ENCODE peak calls at places on chromosomes 13 and 19, in ten cellular contexts. K is tibial nerve, C is ovary, Z is right lobe of liver, R is adrenal gland, G is esophagus muscularis mucosa, J is stomach, T is heart left ventricle, A is transverse colon, I is upper lobe of left lung. E is an unnamed sample.

GRCh38 chr19:17942181-17942580 is 9.4 kb downstream of the CCDC124 start:
- DNase-seq in K (no peak), C (no peak), Z (no peak), R (no peak), G (no peak), J (no peak), T (no peak), A (no peak), I (no peak), E (no peak)

GRCh38 chr19:572891-573825 is 762 bp downstream of the BSG start:
- DNase-seq in K (no peak), C (peak; percentile 62), Z (peak; percentile 77), R (peak; percentile 74), G (no peak), J (peak; percentile 57), T (peak; percentile 71), A (peak; percentile 64), I (peak; percentile 62), E (no peak)

GRCh38 chr19:38564981-38565685 is 52.6 kb downstream of the MAP4K1 start:
- DNase-seq in K (no peak), C (no peak), Z (no peak), R (no peak), G (no peak), J (no peak), T (no peak), A (no peak), I (no peak), E (no peak)

GRCh38 chr19:18450934-18451836 is 13.3 kb upstream of the ISYNA1 start:
- DNase-seq in K (peak; percentile 95), C (peak; percentile 84), Z (peak; percentile 84), R (peak; percentile 93), G (peak; percentile 96), J (peak; percentile 91), T (peak; percentile 90), A (peak; percentile 90), I (peak; percentile 83), E (peak; percentile 84)

GRCh38 chr13:76380436-76381065 is 505.7 kb downstream of the KCTD12 start:
- DNase-seq in K (no peak), C (no peak), Z (no peak), R (no peak), G (no peak), J (no peak), T (no peak), A (no peak), I (no peak), E (no peak)

GRCh38 chr13:110560606-110561334 is 752 bp downstream of the RAB20 start:
- DNase-seq in K (no peak), C (no peak), Z (peak; percentile 68), R (peak; percentile 70), G (no peak), J (peak; percentile 57), T (peak; percentile 58), A (peak; percentile 38), I (peak; percentile 58), E (no peak)

GRCh38 chr19:3440082-3440481 is 40.2 kb downstream of the SMIM24 start:
- DNase-seq in K (peak; percentile 50), C (no peak), Z (peak; percentile 77), R (no peak), G (no peak), J (peak; percentile 57), T (no peak), A (peak; percentile 69), I (peak; percentile 53), E (peak; percentile 77)

GRCh38 chr13:109569938-109570711 is 216.3 kb downstream of the IRS2 start:
- DNase-seq in K (no peak), C (peak; percentile 33), Z (no peak), R (no peak), G (no peak), J (peak; percentile 44), T (no peak), A (no peak), I (no peak), E (no peak)

GRCh38 chr19:12872941-12873890 is 8.0 kb downstream of the DNASE2 start:
- DNase-seq in K (no peak), C (peak; percentile 65), Z (peak; percentile 75), R (peak; percentile 95), G (no peak), J (peak; percentile 88), T (peak; percentile 46), A (peak; percentile 66), I (peak; percentile 81), E (peak; percentile 63)

GRCh38 chr13:74288361-74288911 is 154.2 kb upstream of the KLF12 start:
- DNase-seq in K (no peak), C (no peak), Z (peak; percentile 65), R (no peak), G (no peak), J (peak; percentile 33), T (peak; percentile 51), A (peak; percentile 49), I (peak; percentile 26), E (no peak)

GRCh38 chr19:2540646-2541454 is 64.9 kb downstream of the GADD45B start:
- DNase-seq in K (peak; percentile 78), C (peak; percentile 83), Z (peak; percentile 87), R (peak; percentile 88), G (peak; percentile 97), J (peak; percentile 89), T (peak; percentile 94), A (peak; percentile 82), I (peak; percentile 93), E (peak; percentile 92)

GRCh38 chr19:6501740-6502648 is at the start of gene TUBB4A:
- DNase-seq in K (no peak), C (no peak), Z (no peak), R (peak; percentile 64), G (no peak), J (no peak), T (peak; percentile 32), A (peak; percentile 28), I (no peak), E (no peak)
- TF ChIP-seq POLR2A in K (no peak), C (no peak), Z (no peak), R (peak; percentile 73), G (no peak), J (no peak), T (no peak), A (no peak), I (no peak), E (no peak)

DNA sequence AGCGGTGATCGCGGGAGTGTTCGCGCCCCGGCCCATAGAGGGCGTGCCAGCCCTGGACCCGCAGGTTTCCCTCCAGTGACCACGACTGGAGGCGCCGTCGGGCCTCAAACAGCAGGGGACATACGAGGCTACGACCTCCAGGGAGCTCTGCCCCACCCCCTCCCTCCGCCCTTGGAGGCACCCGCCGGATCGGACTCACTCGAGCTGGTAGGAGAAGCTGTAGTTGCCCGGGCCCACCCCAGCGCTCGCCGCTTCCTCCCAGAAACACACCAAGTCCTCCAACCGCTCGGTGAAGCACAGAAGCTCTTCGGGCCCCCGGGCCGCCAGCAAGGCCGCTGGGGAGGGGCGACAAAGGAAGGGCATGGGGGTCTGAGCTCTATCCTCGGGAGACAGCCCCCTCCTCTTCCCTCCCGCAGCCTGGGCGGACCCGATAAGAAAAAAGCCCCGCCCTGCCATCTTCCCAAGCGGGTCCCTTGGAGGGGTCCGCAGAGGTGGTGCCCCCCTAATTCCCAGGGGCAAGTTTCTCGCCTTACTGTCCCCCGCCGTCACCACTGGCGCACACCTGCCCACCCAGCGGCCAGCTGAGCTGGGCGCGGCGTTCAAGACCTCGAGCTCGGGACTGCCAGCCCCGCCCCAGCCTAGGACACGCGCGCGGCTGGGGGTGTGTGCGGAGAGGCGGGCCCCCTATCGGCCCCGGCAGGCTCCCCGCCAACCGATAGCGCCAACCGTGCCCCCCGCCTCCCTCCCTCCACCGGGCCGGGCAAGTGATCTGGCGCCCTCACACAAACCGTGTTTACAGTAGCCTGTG is 1.0 kb downstream of the EPOR start:
- DNase-seq in K (peak; percentile 14), C (no peak), Z (peak; percentile 72), R (peak; percentile 77), G (no peak), J (peak; percentile 71), T (peak; percentile 70), A (peak; percentile 64), I (peak; percentile 81), E (no peak)
- TF ChIP-seq POLR2A in K (no peak), C (no peak), Z (no peak), R (peak; percentile 21), G (no peak), J (no peak), T (no peak), A (no peak), I (peak; percentile 8), E (no peak)

GRCh38 chr19:10283786-10284540 is 2.8 kb upstream of the ICAM4 start:
- DNase-seq in K (no peak), C (no peak), Z (no peak), R (no peak), G (no peak), J (no peak), T (no peak), A (no peak), I (peak; percentile 51), E (no peak)

GRCh38 chr19:10283301-10283733 is 3.4 kb upstream of the ICAM4 start:
- DNase-seq in K (no peak), C (no peak), Z (peak; percentile 46), R (no peak), G (no peak), J (no peak), T (no peak), A (no peak), I (peak; percentile 60), E (no peak)

GRCh38 chr19:10277795-10278583 is 7.1 kb downstream of the ICAM1 start:
- DNase-seq in K (no peak), C (no peak), Z (no peak), R (no peak), G (no peak), J (no peak), T (no peak), A (no peak), I (no peak), E (no peak)

GRCh38 chr19:10278935-10279334 is 7.8 kb upstream of the ICAM4 start:
- DNase-seq in K (no peak), C (no peak), Z (no peak), R (no peak), G (no peak), J (no peak), T (no peak), A (no peak), I (no peak), E (no peak)

GRCh38 chr19:10279737-10280442 is 6.9 kb upstream of the ICAM4 start:
- DNase-seq in K (no peak), C (no peak), Z (no peak), R (no peak), G (no peak), J (no peak), T (no peak), A (no peak), I (peak; percentile 35), E (no peak)
- TF ChIP-seq POLR2A in K (no peak), C (no peak), Z (no peak), R (no peak), G (no peak), J (no peak), T (no peak), A (no peak), I (no peak), E (no peak)

DNA sequence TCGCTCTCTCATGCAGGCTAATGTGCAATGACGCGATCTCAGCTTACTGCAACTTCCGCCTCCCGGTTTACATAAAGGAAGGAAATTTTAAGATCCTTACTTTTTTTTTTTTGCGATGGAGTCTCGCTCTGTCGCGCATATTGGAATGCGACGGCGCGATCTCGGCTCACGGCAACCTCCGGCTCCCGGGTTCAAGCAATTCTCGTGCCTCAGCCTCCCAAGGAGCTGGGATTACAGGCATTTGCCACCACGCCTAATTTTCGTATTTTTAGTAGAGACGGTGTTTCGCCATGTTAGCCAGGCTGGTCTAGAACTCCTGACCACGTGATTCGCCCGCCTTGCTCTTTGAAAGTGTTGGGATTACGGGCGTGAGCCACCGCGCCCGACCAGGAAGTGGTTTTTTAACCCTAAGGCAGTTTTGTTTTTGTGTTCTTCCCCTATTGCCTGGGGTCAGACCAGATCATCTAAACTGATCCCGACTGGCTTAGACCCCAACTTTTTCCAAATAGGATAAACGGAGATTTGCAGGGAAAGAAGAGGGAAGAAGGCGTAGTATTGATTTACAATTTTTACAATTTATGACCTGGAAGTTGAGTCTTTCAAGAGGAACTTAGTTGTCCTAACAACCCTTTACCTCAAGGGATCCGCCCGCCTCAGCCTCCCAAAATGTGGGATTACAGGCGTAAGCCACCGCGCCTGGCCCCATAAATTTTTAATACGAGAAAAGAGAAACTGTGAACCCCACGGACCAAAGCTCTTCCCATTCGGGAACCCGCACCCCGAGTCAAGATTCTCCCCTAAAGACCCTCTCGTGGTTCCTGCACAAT is 142.0 kb downstream of the ZNF737 start:
- DNase-seq in K (peak; percentile 61), C (peak; percentile 42), Z (peak; percentile 45), R (peak; percentile 72), G (no peak), J (peak; percentile 56), T (peak; percentile 54), A (peak; percentile 44), I (peak; percentile 73), E (no peak)
- TF ChIP-seq POLR2A in K (no peak), C (no peak), Z (no peak), R (peak; percentile 46), G (no peak), J (no peak), T (no peak), A (no peak), I (peak; percentile 11), E (no peak)